ENCODE peak calls at places on chromosomes 2 and 18, in seven cellular contexts. H, T, J, I, L, F and Z are unnamed samples.

GRCh38 chr2:232485757-232486557 is 1.7 kb downstream of the ECEL1 start:
- DNase-seq in H (peak), T (no peak), J (no peak), I (peak), L (no peak), F (no peak), Z (no peak)

GRCh38 chr2:138708682-138709241 is 71.4 kb downstream of the NXPH2 start:
- DNase-seq in H (no peak), T (peak), J (peak), I (no peak), L (peak), F (no peak), Z (no peak)

GRCh38 chr2:162821176-162821575 is 17.4 kb downstream of the KCNH7 start:
- DNase-seq in H (no peak), T (no peak), J (peak), I (no peak), L (no peak), F (no peak), Z (no peak)

GRCh38 chr18:75977069-75977468 is 518.0 kb downstream of the ZNF516 start:
- DNase-seq in H (no peak), T (no peak), J (no peak), I (no peak), L (no peak), F (no peak), Z (no peak)

GRCh38 chr2:23456881-23457760 is 72.1 kb downstream of the KLHL29 start:
- DNase-seq in H (no peak), T (peak), J (peak), I (no peak), L (peak), F (no peak), Z (no peak)

GRCh38 chr2:111707700-111708099 is 176.3 kb downstream of the ANAPC1 start:
- DNase-seq in H (no peak), T (no peak), J (no peak), I (no peak), L (no peak), F (no peak), Z (no peak)

GRCh38 chr2:218145124-218145523 is 19.3 kb downstream of the CXCR2 start:
- DNase-seq in H (no peak), T (no peak), J (peak), I (no peak), L (peak), F (no peak), Z (no peak)

GRCh38 chr2:212595036-212595654 is 56.5 kb upstream of the ERBB4 start:
- DNase-seq in H (no peak), T (peak), J (peak), I (no peak), L (peak), F (no peak), Z (no peak)

GRCh38 chr2:224405412-224405811 is 3.5 kb upstream of the FAM124B start:
- DNase-seq in H (no peak), T (no peak), J (no peak), I (no peak), L (no peak), F (no peak), Z (no peak)

GRCh38 chr2:236894791-236895190 is 190.9 kb upstream of the COPS8 start:
- DNase-seq in H (no peak), T (no peak), J (no peak), I (no peak), L (no peak), F (no peak), Z (no peak)

GRCh38 chr18:13374468-13375301 is 156.1 kb downstream of the LDLRAD4 start:
- DNase-seq in H (no peak), T (peak), J (peak), I (no peak), L (peak), F (no peak), Z (no peak)

GRCh38 chr18:24443870-24444269 is 16.6 kb upstream of the HRH4 start:
- DNase-seq in H (no peak), T (no peak), J (no peak), I (no peak), L (no peak), F (no peak), Z (no peak)

GRCh38 chr2:95261602-95262001 is 12.6 kb upstream of the PROM2 start:
- DNase-seq in H (no peak), T (no peak), J (no peak), I (no peak), L (no peak), F (no peak), Z (no peak)

GRCh38 chr2:51717318-51717717 is 685.4 kb upstream of the NRXN1 start:
- DNase-seq in H (no peak), T (peak), J (peak), I (no peak), L (peak), F (no peak), Z (no peak)

GRCh38 chr2:74003494-74004211 is 18.9 kb downstream of the TET3 start:
- DNase-seq in H (no peak), T (peak), J (peak), I (no peak), L (peak), F (no peak), Z (no peak)

GRCh38 chr2:46548103-46548486 is 68.7 kb downstream of the TMEM247 start:
- DNase-seq in H (no peak), T (no peak), J (no peak), I (no peak), L (no peak), F (no peak), Z (no peak)

GRCh38 chr2:128391679-128392078 is 73.0 kb upstream of the HS6ST1 start:
- DNase-seq in H (no peak), T (no peak), J (no peak), I (no peak), L (no peak), F (no peak), Z (no peak)

GRCh38 chr2:74091391-74091790 is 56.3 kb downstream of the BOLA3 start:
- DNase-seq in H (no peak), T (no peak), J (no peak), I (no peak), L (no peak), F (no peak), Z (no peak)

GRCh38 chr18:28729321-28729720 is 552.4 kb upstream of the CDH2 start:
- DNase-seq in H (no peak), T (peak), J (peak), I (no peak), L (no peak), F (no peak), Z (no peak)

GRCh38 chr2:224518806-224519580 is 66.2 kb downstream of the CUL3 start:
- DNase-seq in H (no peak), T (peak), J (peak), I (no peak), L (peak), F (no peak), Z (no peak)

GRCh38 chr2:7118606-7119503 is 201.6 kb downstream of the RNF144A start:
- DNase-seq in H (peak), T (peak), J (peak), I (no peak), L (peak), F (no peak), Z (peak)

GRCh38 chr2:117942551-117942950 is 71.3 kb downstream of the CCDC93 start:
- DNase-seq in H (no peak), T (no peak), J (no peak), I (no peak), L (no peak), F (no peak), Z (no peak)

GRCh38 chr2:151842830-151843668 is 14.8 kb upstream of the ARL5A start:
- DNase-seq in H (no peak), T (no peak), J (no peak), I (no peak), L (no peak), F (no peak), Z (no peak)

GRCh38 chr2:169106563-169107545 is 37.5 kb downstream of the DHRS9 start:
- DNase-seq in H (no peak), T (no peak), J (no peak), I (no peak), L (no peak), F (no peak), Z (no peak)

GRCh38 chr18:10526211-10526949 is 553 bp downstream of the NAPG start:
- DNase-seq in H (peak), T (no peak), J (peak), I (peak), L (peak), F (peak), Z (peak)

GRCh38 chr2:231321556-231322334 is 73.8 kb upstream of the B3GNT7 start:
- DNase-seq in H (no peak), T (no peak), J (no peak), I (no peak), L (no peak), F (no peak), Z (no peak)

GRCh38 chr2:109719871-109720270 is 74.2 kb upstream of the RGPD5 start:
- DNase-seq in H (no peak), T (no peak), J (no peak), I (no peak), L (no peak), F (peak), Z (no peak)

GRCh38 chr2:41962912-41963652 is 84.7 kb upstream of the PKDCC start:
- DNase-seq in H (no peak), T (peak), J (peak), I (no peak), L (peak), F (no peak), Z (no peak)

GRCh38 chr2:174356347-174356746 is 21.6 kb downstream of the SP9 start:
- DNase-seq in H (no peak), T (no peak), J (no peak), I (no peak), L (no peak), F (no peak), Z (no peak)

GRCh38 chr18:2818281-2818680 is 28.5 kb upstream of the EMILIN2 start:
- DNase-seq in H (no peak), T (no peak), J (no peak), I (no peak), L (no peak), F (no peak), Z (no peak)

GRCh38 chr2:162839419-162839818 is 852 bp upstream of the KCNH7 start:
- DNase-seq in H (peak), T (no peak), J (no peak), I (no peak), L (no peak), F (no peak), Z (no peak)

GRCh38 chr2:38765149-38765548 is 12.9 kb upstream of the GEMIN6 start:
- DNase-seq in H (no peak), T (peak), J (peak), I (no peak), L (peak), F (no peak), Z (no peak)

GRCh38 chr2:238123991-238124470 is 14.4 kb upstream of the KLHL30 start:
- DNase-seq in H (no peak), T (no peak), J (no peak), I (peak), L (no peak), F (no peak), Z (no peak)

GRCh38 chr2:54310314-54310713 is 54.3 kb upstream of the TSPYL6 start:
- DNase-seq in H (no peak), T (no peak), J (peak), I (no peak), L (peak), F (no peak), Z (no peak)

GRCh38 chr2:174931724-174932123 is 73.5 kb downstream of the CHN1 start:
- DNase-seq in H (no peak), T (peak), J (peak), I (no peak), L (peak), F (no peak), Z (no peak)

GRCh38 chr2:213152065-213152794 is 818 bp upstream of the IKZF2 start:
- DNase-seq in H (peak), T (peak), J (peak), I (peak), L (peak), F (peak), Z (peak)

DNA sequence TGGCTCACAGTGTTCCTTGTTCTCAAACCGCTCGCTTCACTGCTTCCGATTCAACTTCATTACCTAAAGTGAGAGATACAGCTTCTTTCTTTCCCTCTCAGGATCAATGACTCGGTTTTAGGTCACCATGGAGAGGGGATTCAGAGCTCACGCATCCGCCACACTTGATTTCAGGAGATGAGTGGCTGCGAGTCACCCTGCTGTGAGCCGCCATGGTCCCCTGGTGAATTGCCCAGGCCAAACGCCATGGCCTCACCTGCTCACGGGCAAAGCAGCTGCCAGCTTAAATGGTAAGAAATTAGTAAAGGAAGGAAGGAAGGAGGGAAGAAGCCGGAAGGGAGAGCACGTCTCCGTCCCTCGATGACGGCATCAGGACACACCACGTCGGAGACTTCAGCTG is 60.5 kb downstream of the ADNP2 start:
- DNase-seq in H (no peak), T (peak), J (no peak), I (no peak), L (no peak), F (no peak), Z (no peak)
- TF ChIP-seq CTCF in H (no peak), T (no peak), J (no peak), I (no peak), L (no peak), F (no peak), Z (no peak)

GRCh38 chr2:158104903-158105302 is 3.2 kb downstream of the UPP2 start:
- DNase-seq in H (no peak), T (no peak), J (no peak), I (no peak), L (no peak), F (no peak), Z (no peak)

GRCh38 chr2:158100411-158100810 is 1.3 kb upstream of the UPP2 start:
- DNase-seq in H (no peak), T (no peak), J (no peak), I (no peak), L (no peak), F (no peak), Z (no peak)

GRCh38 chr2:158102446-158102845 is 770 bp downstream of the UPP2 start:
- DNase-seq in H (no peak), T (no peak), J (peak), I (no peak), L (no peak), F (no peak), Z (no peak)

GRCh38 chr2:158101384-158101926 is at the start of gene UPP2:
- DNase-seq in H (no peak), T (no peak), J (no peak), I (no peak), L (no peak), F (no peak), Z (no peak)

GRCh38 chr2:158103358-158104021 is 1.8 kb downstream of the UPP2 start:
- DNase-seq in H (no peak), T (no peak), J (no peak), I (no peak), L (no peak), F (no peak), Z (no peak)
- TF ChIP-seq CTCF in H (no peak), T (no peak), J (no peak), I (no peak), L (no peak), F (no peak), Z (no peak)

DNA sequence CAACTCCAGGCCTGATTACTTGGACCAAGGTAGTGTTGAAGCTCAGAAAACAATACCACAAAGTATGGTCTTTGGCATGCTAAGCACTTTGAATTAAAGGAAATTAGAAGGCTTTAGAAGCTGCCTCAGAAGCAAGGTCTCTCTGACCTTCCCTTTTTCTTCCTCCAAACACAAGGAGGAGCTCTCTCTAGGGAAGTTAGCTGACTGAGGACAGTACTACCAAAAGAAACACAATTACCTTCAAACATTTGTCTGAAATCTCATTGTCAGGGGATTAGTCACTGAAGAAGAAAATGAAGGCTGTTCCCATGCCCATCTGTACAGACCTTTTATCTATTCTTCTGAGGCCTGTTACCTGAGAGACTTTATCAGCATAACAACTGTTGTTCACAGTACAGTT is 279.3 kb downstream of the CDH20 start:
- DNase-seq in H (no peak), T (no peak), J (peak), I (no peak), L (no peak), F (no peak), Z (no peak)
- TF ChIP-seq CTCF in H (no peak), T (no peak), J (peak), I (no peak), L (peak), F (peak), Z (no peak)

GRCh38 chr2:164560181-164560792 is 61.0 kb downstream of the GRB14 start:
- DNase-seq in H (peak), T (peak), J (peak), I (no peak), L (peak), F (no peak), Z (no peak)
- TF ChIP-seq CTCF in H (peak), T (peak), J (peak), I (peak), L (peak), F (peak), Z (peak)